ENCODE peak calls at places on chromosomes 12 and 14, in seven cellular contexts. B is pancreas, K is HL-60, M is left ventricle myocardium inferior, C is psoas muscle, I is RWPE1, Q is lung. E is an unnamed sample.

GRCh38 chr12:119448737-119449136 is 114.2 kb downstream of the CCDC60 start:
- DNase-seq in C (no peak), I (no peak), M (no peak), B (no peak), K (no peak), Q (no peak), E (no peak)

GRCh38 chr14:54606178-54606577 is 39.2 kb downstream of the SAMD4A start:
- DNase-seq in I (no peak), C (peak), M (peak), K (no peak), B (no peak), Q (no peak), E (no peak)

GRCh38 chr12:128817115-128818015 is 6.4 kb downstream of the SLC15A4 start:
- DNase-seq in C (peak), I (peak), B (peak), K (no peak), Q (no peak), M (peak), E (no peak)

GRCh38 chr14:21382886-21383847 is 652 bp downstream of the SUPT16H start:
- DNase-seq in B (peak), C (peak), Q (peak), I (peak), K (peak), M (no peak), E (peak)

GRCh38 chr12:109098142-109098652 is 800 bp downstream of the UNG start:
- DNase-seq in M (no peak), I (peak), B (peak), Q (peak), C (peak), K (no peak), E (no peak)

GRCh38 chr12:12467222-12467621 is 95.4 kb downstream of the DUSP16 start:
- DNase-seq in M (no peak), I (no peak), B (no peak), K (no peak), C (no peak), Q (no peak), E (peak)

GRCh38 chr14:77375973-77376372 is 921 bp downstream of the TMED8 start:
- DNase-seq in I (no peak), Q (no peak), K (no peak), M (no peak), B (no peak), C (no peak), E (no peak)

GRCh38 chr12:100706029-100706428 is 88.5 kb upstream of the ANO4 start:
- DNase-seq in M (no peak), I (peak), B (no peak), Q (no peak), C (no peak), K (no peak), E (no peak)

GRCh38 chr14:68779761-68780323 is 13.0 kb downstream of the ZFP36L1 start:
- DNase-seq in Q (no peak), C (peak), M (no peak), B (no peak), I (no peak), K (no peak), E (peak)

GRCh38 chr12:91565816-91566215 is 383.2 kb upstream of the DCN start:
- DNase-seq in B (no peak), K (no peak), I (no peak), Q (no peak), M (no peak), C (no peak), E (no peak)
- H3K27ac ChIP-seq in B (no peak), K (no peak), I (no peak), Q (no peak), M (no peak), C (no peak), E (no peak)

GRCh38 chr12:6822461-6823135 is 977 bp downstream of the GPR162 start:
- DNase-seq in I (no peak), Q (no peak), M (no peak), K (no peak), B (no peak), C (no peak), E (no peak)

GRCh38 chr12:6821674-6822433 is at the start of gene GPR162:
- DNase-seq in B (no peak), C (peak), M (peak), I (no peak), Q (peak), K (no peak), E (no peak)

GRCh38 chr12:6820171-6820570 is 1.4 kb upstream of the GPR162 start:
- DNase-seq in M (no peak), B (no peak), K (no peak), Q (no peak), C (no peak), I (no peak), E (no peak)

GRCh38 chr12:6819069-6820030 is 2.3 kb upstream of the GPR162 start:
- DNase-seq in B (no peak), Q (no peak), I (no peak), C (no peak), M (no peak), K (no peak), E (no peak)

DNA sequence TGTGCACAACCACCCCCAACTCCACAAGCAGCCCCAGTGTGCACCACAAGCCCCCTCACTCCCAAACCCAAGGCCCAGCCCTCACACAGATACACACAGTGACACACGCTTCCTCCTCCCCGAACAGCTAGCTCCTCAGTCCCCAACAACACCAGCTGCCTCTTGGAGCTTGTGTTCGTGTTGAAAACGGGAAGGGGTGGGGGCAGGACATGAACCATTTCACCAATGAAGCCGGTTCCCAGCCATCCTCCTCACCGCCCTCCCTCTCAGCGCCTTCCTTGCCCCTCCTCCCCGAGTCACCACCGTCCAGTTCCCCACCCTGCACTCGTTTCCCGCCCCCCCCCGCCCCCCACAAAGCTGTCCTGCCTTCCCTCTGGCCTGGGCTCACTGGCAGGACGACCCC is 349 bp upstream of the GPR162 start:
- DNase-seq in M (peak), Q (peak), I (no peak), K (peak), C (peak), B (no peak), E (peak)
- TF ChIP-seq CTCF in M (no peak), Q (no peak), I (no peak), K (no peak), C (no peak), B (no peak), E (no peak)

DNA sequence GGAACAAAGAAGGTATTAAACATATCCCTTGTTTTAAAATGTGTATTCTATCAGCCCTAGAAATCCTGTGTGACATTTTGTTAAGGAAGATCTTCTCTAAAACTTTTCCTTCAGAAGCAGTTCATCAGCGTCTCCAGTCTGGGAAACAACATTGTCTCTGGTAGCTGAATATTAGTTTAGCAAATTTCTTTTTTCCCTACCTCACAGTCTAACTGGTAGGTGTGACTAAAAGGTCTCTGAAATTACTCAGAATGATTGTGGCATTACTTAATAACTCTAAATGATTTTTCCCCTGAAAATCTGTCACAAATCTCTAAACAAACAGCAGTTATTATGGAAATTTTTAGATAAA is 1044.8 kb downstream of the FLRT2 start:
- DNase-seq in K (no peak), Q (no peak), B (no peak), I (no peak), M (no peak), C (no peak), E (no peak)
- H3K27ac ChIP-seq in K (no peak), Q (no peak), B (no peak), I (no peak), M (no peak), C (no peak), E (no peak)

GRCh38 chr12:104288635-104289258 is 14.8 kb upstream of the EID3 start:
- DNase-seq in I (peak), Q (peak), K (peak), C (peak), M (peak), B (peak), E (peak)
- TF ChIP-seq CTCF in I (no peak), Q (no peak), K (no peak), C (no peak), M (no peak), B (no peak), E (peak)

GRCh38 chr12:15729097-15729496 is 60.1 kb downstream of the EPS8 start:
- DNase-seq in B (no peak), K (no peak), M (no peak), C (no peak), I (no peak), Q (no peak), E (no peak)

GRCh38 chr12:15726029-15726756 is 63.0 kb downstream of the EPS8 start:
- DNase-seq in I (no peak), B (no peak), Q (no peak), K (no peak), M (no peak), C (no peak), E (no peak)

GRCh38 chr12:15728118-15728598 is 61.0 kb downstream of the EPS8 start:
- DNase-seq in B (no peak), K (no peak), Q (no peak), I (no peak), C (no peak), M (no peak), E (no peak)

GRCh38 chr12:15722951-15723350 is 66.2 kb downstream of the EPS8 start:
- DNase-seq in B (no peak), C (no peak), Q (no peak), I (no peak), M (no peak), K (no peak), E (no peak)

DNA sequence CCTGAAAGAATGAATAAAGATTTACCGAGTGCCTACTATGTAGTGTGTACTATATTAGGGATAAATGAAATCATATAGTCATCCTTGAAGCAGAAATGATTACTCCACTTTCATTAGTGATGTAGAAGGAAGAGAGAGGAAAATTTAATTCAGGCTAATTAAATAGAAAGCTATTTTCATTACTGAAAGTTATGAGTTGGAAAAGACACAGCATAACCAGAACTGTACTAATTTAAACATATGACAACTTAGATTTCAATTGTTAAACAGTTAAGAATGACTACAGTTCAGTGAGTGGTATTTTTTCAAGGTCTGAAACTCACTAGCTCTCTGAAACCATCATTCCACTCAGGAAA is 62.5 kb downstream of the EPS8 start:
- DNase-seq in K (no peak), C (no peak), B (no peak), Q (no peak), M (no peak), I (no peak), E (no peak)
- H3K27ac ChIP-seq in K (no peak), C (no peak), B (no peak), Q (no peak), M (peak), I (no peak), E (no peak)